ENCODE peak calls at places on chromosomes 6 and 20, in nine cellular contexts. One of them, this sample, is unnamed.

GRCh38 chr6:130517444-130517931 is 151.7 kb downstream of the TMEM200A start:
- DNase-seq in hepatocyte: no peak
- DNase-seq in cerebellar cortex: no peak
- DNase-seq in T-helper 17 cell: no peak
- DNase-seq in activated T-helper 9 cell treated with anti-CD3 and anti-CD28 coated beads, Interleukin-2, amount 50 U/mL, for 16 hours: no peak
- DNase-seq in tibial nerve: no peak
- DNase-seq in left colon: no peak
- DNase-seq in natural killer cell: no peak
- DNase-seq in T follicular helper cell: no peak
- DNase-seq in this sample: no peak

GRCh38 chr6:160534050-160534696 is 129.9 kb downstream of the LPA start:
- DNase-seq in natural killer cell: peak
- DNase-seq in hepatocyte: peak
- DNase-seq in left colon: no peak
- DNase-seq in activated T-helper 9 cell treated with anti-CD3 and anti-CD28 coated beads, Interleukin-2, amount 50 U/mL, for 16 hours: peak
- DNase-seq in cerebellar cortex: peak
- DNase-seq in T follicular helper cell: peak
- DNase-seq in T-helper 17 cell: peak
- DNase-seq in tibial nerve: peak
- DNase-seq in this sample: peak

GRCh38 chr20:16580127-16580526 is 6.9 kb upstream of the KIF16B start:
- DNase-seq in natural killer cell: no peak
- DNase-seq in T follicular helper cell: no peak
- DNase-seq in cerebellar cortex: peak
- DNase-seq in hepatocyte: peak
- DNase-seq in activated T-helper 9 cell treated with anti-CD3 and anti-CD28 coated beads, Interleukin-2, amount 50 U/mL, for 16 hours: no peak
- DNase-seq in T-helper 17 cell: no peak
- DNase-seq in left colon: peak
- DNase-seq in tibial nerve: no peak
- DNase-seq in this sample: no peak

GRCh38 chr6:156543431-156543830 is 233.7 kb upstream of the ARID1B start:
- DNase-seq in cerebellar cortex: no peak
- DNase-seq in left colon: no peak
- DNase-seq in hepatocyte: no peak
- DNase-seq in activated T-helper 9 cell treated with anti-CD3 and anti-CD28 coated beads, Interleukin-2, amount 50 U/mL, for 16 hours: no peak
- DNase-seq in T-helper 17 cell: no peak
- DNase-seq in tibial nerve: no peak
- DNase-seq in natural killer cell: no peak
- DNase-seq in T follicular helper cell: no peak
- DNase-seq in this sample: no peak

GRCh38 chr6:79470728-79471127 is 66.5 kb downstream of the LCA5 start:
- DNase-seq in tibial nerve: no peak
- DNase-seq in hepatocyte: no peak
- DNase-seq in natural killer cell: no peak
- DNase-seq in left colon: no peak
- DNase-seq in cerebellar cortex: no peak
- DNase-seq in T follicular helper cell: no peak
- DNase-seq in T-helper 17 cell: no peak
- DNase-seq in activated T-helper 9 cell treated with anti-CD3 and anti-CD28 coated beads, Interleukin-2, amount 50 U/mL, for 16 hours: no peak
- DNase-seq in this sample: no peak

GRCh38 chr6:84967389-84967788 is 203.0 kb upstream of the TBX18 start:
- DNase-seq in hepatocyte: peak
- DNase-seq in activated T-helper 9 cell treated with anti-CD3 and anti-CD28 coated beads, Interleukin-2, amount 50 U/mL, for 16 hours: no peak
- DNase-seq in left colon: no peak
- DNase-seq in T-helper 17 cell: no peak
- DNase-seq in tibial nerve: no peak
- DNase-seq in cerebellar cortex: peak
- DNase-seq in T follicular helper cell: no peak
- DNase-seq in natural killer cell: no peak
- DNase-seq in this sample: no peak

GRCh38 chr20:56778765-56779195 is 149.7 kb downstream of the TFAP2C start:
- DNase-seq in cerebellar cortex: no peak
- DNase-seq in natural killer cell: no peak
- DNase-seq in tibial nerve: no peak
- DNase-seq in T follicular helper cell: no peak
- DNase-seq in left colon: no peak
- DNase-seq in activated T-helper 9 cell treated with anti-CD3 and anti-CD28 coated beads, Interleukin-2, amount 50 U/mL, for 16 hours: no peak
- DNase-seq in hepatocyte: peak
- DNase-seq in T-helper 17 cell: no peak
- DNase-seq in this sample: no peak

GRCh38 chr6:110816677-110817076 is 1.4 kb upstream of the CDK19 start:
- DNase-seq in T follicular helper cell: no peak
- DNase-seq in hepatocyte: no peak
- DNase-seq in T-helper 17 cell: no peak
- DNase-seq in natural killer cell: peak
- DNase-seq in cerebellar cortex: no peak
- DNase-seq in tibial nerve: no peak
- DNase-seq in left colon: no peak
- DNase-seq in activated T-helper 9 cell treated with anti-CD3 and anti-CD28 coated beads, Interleukin-2, amount 50 U/mL, for 16 hours: no peak
- DNase-seq in this sample: no peak

GRCh38 chr20:63253438-63254236 is 626 bp downstream of the NKAIN4 start:
- DNase-seq in left colon: no peak
- DNase-seq in activated T-helper 9 cell treated with anti-CD3 and anti-CD28 coated beads, Interleukin-2, amount 50 U/mL, for 16 hours: no peak
- DNase-seq in T-helper 17 cell: no peak
- DNase-seq in tibial nerve: no peak
- DNase-seq in natural killer cell: no peak
- DNase-seq in hepatocyte: peak
- DNase-seq in T follicular helper cell: no peak
- DNase-seq in cerebellar cortex: no peak
- DNase-seq in this sample: no peak

This sample was measured in stomach.